ENCODE peak calls at places on chromosome 12, in six cellular contexts. A is IMR-90, Y is gastrocnemius medialis, B is choroid plexus epithelial cell, R is Peyer's patch, O is skeletal muscle cell. S is an unnamed sample.

GRCh38 chr12:88925370-88925915 is 345.2 kb upstream of the KITLG start:
- DNase-seq in A (peak), Y (no peak), B (no peak), R (no peak), O (no peak), S (no peak)

GRCh38 chr12:105347486-105347885 is 17.0 kb downstream of the C12orf75 start:
- DNase-seq in A (no peak), Y (no peak), B (no peak), R (no peak), O (no peak), S (no peak)

GRCh38 chr12:99278899-99279298 is 368.7 kb upstream of the GARIN6 start:
- DNase-seq in A (no peak), Y (no peak), B (no peak), R (no peak), O (no peak), S (no peak)

GRCh38 chr12:112207397-112207924 is 82.1 kb downstream of the TRAFD1 start:
- DNase-seq in A (no peak), Y (no peak), B (no peak), R (no peak), O (no peak), S (no peak)

GRCh38 chr12:43550831-43551270 is 1.2 kb downstream of the ADAMTS20 start:
- DNase-seq in A (no peak), Y (no peak), B (no peak), R (no peak), O (no peak), S (no peak)

GRCh38 chr12:132396657-132397056 is 67.3 kb upstream of the GALNT9 start:
- DNase-seq in A (no peak), Y (no peak), B (no peak), R (no peak), O (no peak), S (no peak)

GRCh38 chr12:45543887-45544286 is 185.6 kb upstream of the ARID2 start:
- DNase-seq in A (peak), Y (peak), B (peak), R (no peak), O (peak), S (no peak)

GRCh38 chr12:116803018-116803736 is 65.1 kb downstream of the RNFT2 start:
- DNase-seq in A (no peak), Y (no peak), B (no peak), R (no peak), O (no peak), S (no peak)

GRCh38 chr12:19527876-19528275 is 88.6 kb downstream of the AEBP2 start:
- DNase-seq in A (no peak), Y (no peak), B (peak), R (no peak), O (no peak), S (no peak)

GRCh38 chr12:49889361-49890095 is 14.2 kb downstream of the FAIM2 start:
- DNase-seq in A (no peak), Y (no peak), B (no peak), R (no peak), O (no peak), S (no peak)

GRCh38 chr12:128853321-128854197 is at the start of gene GLT1D1:
- DNase-seq in A (no peak), Y (no peak), B (no peak), R (no peak), O (no peak), S (no peak)

GRCh38 chr12:98671459-98671858 is 26.4 kb downstream of the APAF1 start:
- DNase-seq in A (no peak), Y (no peak), B (peak), R (no peak), O (no peak), S (no peak)

GRCh38 chr12:52988933-52989332 is 17.3 kb upstream of the EIF4B start:
- DNase-seq in A (no peak), Y (no peak), B (no peak), R (no peak), O (no peak), S (no peak)

GRCh38 chr12:14774944-14775651 is 28.2 kb downstream of the WBP11 start:
- DNase-seq in A (peak), Y (peak), B (peak), R (peak), O (peak), S (peak)

GRCh38 chr12:10132971-10133370 is 3.0 kb upstream of the CLEC7A start:
- DNase-seq in A (no peak), Y (no peak), B (no peak), R (no peak), O (no peak), S (no peak)

GRCh38 chr12:11729008-11729407 is 79.5 kb downstream of the ETV6 start:
- DNase-seq in A (no peak), Y (no peak), B (no peak), R (peak), O (no peak), S (no peak)

GRCh38 chr12:54416908-54417603 is 2.0 kb downstream of the ITGA5 start:
- DNase-seq in A (no peak), Y (no peak), B (no peak), R (no peak), O (no peak), S (no peak)

GRCh38 chr12:54417712-54418440 is 1.2 kb downstream of the ITGA5 start:
- DNase-seq in A (no peak), Y (no peak), B (no peak), R (no peak), O (no peak), S (peak)

GRCh38 chr12:54413284-54414190 is 5.5 kb downstream of the ITGA5 start:
- DNase-seq in A (no peak), Y (peak), B (peak), R (no peak), O (no peak), S (peak)

GRCh38 chr12:54414191-54414525 is 4.9 kb downstream of the ITGA5 start:
- DNase-seq in A (no peak), Y (no peak), B (no peak), R (no peak), O (no peak), S (no peak)

GRCh38 chr12:54415223-54415929 is 3.7 kb downstream of the ITGA5 start:
- DNase-seq in A (no peak), Y (no peak), B (no peak), R (no peak), O (no peak), S (peak)
- H3K4me3 ChIP-seq in A (no peak), Y (no peak), B (no peak), R (no peak), O (peak), S (peak)

GRCh38 chr12:124230117-124230757 is 64.7 kb upstream of the RFLNA start:
- DNase-seq in A (no peak), Y (no peak), B (no peak), R (no peak), O (no peak), S (no peak)
- H3K4me3 ChIP-seq in A (no peak), Y (no peak), B (no peak), R (no peak), O (no peak), S (no peak)

GRCh38 chr12:51188359-51189051 is 15.6 kb upstream of the TFCP2 start:
- DNase-seq in A (no peak), Y (peak), B (no peak), R (no peak), O (no peak), S (no peak)

GRCh38 chr12:51187370-51187987 is 14.5 kb upstream of the TFCP2 start:
- DNase-seq in A (no peak), Y (peak), B (no peak), R (no peak), O (no peak), S (no peak)

GRCh38 chr12:51183816-51184215 is 10.9 kb upstream of the TFCP2 start:
- DNase-seq in A (peak), Y (peak), B (peak), R (no peak), O (peak), S (no peak)

GRCh38 chr12:51185171-51185717 is 12.3 kb upstream of the TFCP2 start:
- DNase-seq in A (no peak), Y (no peak), B (no peak), R (no peak), O (no peak), S (no peak)

DNA sequence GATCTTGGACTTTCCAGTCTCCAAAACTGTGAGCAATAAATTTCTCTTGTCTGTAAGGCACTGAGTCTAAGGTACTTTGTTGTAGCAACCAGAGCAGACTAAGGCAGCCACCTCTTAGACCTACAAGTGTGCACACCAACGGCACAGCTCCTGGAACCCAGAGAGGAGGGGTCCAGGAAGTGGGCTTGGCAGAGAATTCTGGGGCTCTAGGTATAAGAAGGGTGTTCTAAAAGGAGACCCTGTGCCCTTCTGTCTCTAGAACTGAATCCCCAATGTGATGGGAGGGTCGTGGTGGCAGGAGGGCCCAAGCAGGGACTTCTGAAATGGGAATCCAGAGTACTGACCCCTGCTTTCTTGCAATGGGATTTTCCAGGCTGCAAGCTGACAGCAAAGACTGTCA is 13.5 kb upstream of the TFCP2 start:
- DNase-seq in A (no peak), Y (no peak), B (no peak), R (no peak), O (no peak), S (no peak)
- H3K4me3 ChIP-seq in A (no peak), Y (no peak), B (no peak), R (no peak), O (no peak), S (no peak)

GRCh38 chr12:31005256-31005943 is 68.3 kb upstream of the DDX11 start:
- DNase-seq in A (no peak), Y (no peak), B (no peak), R (peak), O (no peak), S (peak)
- H3K4me3 ChIP-seq in A (no peak), Y (no peak), B (no peak), R (no peak), O (no peak), S (no peak)

GRCh38 chr12:122182887-122183587 is at the start of gene LRRC43:
- DNase-seq in A (no peak), Y (no peak), B (peak), R (peak), O (no peak), S (no peak)
- H3K4me3 ChIP-seq in A (peak), Y (peak), B (peak), R (peak), O (peak), S (peak)

GRCh38 chr12:71655495-71655894 is 8.2 kb downstream of the ZFC3H1 start:
- DNase-seq in A (no peak), Y (no peak), B (no peak), R (no peak), O (no peak), S (no peak)
- H3K4me3 ChIP-seq in A (no peak), Y (no peak), B (no peak), R (no peak), O (no peak), S (no peak)

GRCh38 chr12:126726481-126727217 is 1540.3 kb upstream of the TMEM132C start:
- DNase-seq in A (no peak), Y (no peak), B (no peak), R (no peak), O (no peak), S (no peak)
- H3K4me3 ChIP-seq in A (no peak), Y (no peak), B (no peak), R (no peak), O (no peak), S (no peak)

DNA sequence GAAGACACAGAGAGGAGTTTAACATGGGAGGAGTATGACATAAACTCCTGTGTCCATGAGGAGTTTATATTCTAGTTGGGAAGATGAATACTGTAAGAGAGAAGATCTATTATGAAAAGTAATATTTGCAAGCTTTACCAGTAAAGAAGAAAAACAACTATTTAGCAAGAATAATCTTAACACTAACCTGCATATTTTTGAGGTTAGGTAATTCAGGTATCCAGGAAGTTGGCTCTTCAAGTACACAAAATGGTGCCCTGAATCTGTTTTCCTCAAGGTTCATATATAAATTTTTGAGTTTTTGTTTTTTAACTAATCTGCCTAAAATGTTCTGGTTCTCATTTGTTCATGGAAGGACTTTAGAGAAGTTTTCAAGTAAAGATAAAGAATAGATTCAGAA is 33.9 kb upstream of the KCNMB4 start:
- DNase-seq in A (no peak), Y (no peak), B (no peak), R (no peak), O (no peak), S (no peak)
- H3K4me3 ChIP-seq in A (no peak), Y (no peak), B (no peak), R (no peak), O (no peak), S (no peak)

S was measured in right lobe of liver.